ENCODE peak calls at places on chromosomes 12 and 14, in eight cellular contexts. I is MM.1S, K is neural progenitor cell, F is fibroblast of lung, Z is endothelial cell of umbilical vein, H is HCT116, Q is GM23338, D is mammary epithelial cell. B is an unnamed sample.

GRCh38 chr12:92784795-92785562 is 82.2 kb downstream of the PLEKHG7 start:
- DNase-seq in I (peak; percentile 80), K (peak; percentile 78), F (peak; percentile 84), Z (peak; percentile 90), H (peak; percentile 72), Q (peak; percentile 88), D (peak; percentile 78), B (peak; percentile 38)

GRCh38 chr12:120115066-120115465 is 1.5 kb downstream of the RAB35 start:
- DNase-seq in I (no peak), K (no peak), F (no peak), Z (no peak), H (no peak), Q (no peak), D (no peak), B (peak; percentile 36)

GRCh38 chr12:122399592-122400373 is 22.7 kb downstream of the CLIP1 start:
- DNase-seq in I (peak; percentile 52), K (peak; percentile 81), F (peak; percentile 94), Z (peak; percentile 82), H (peak; percentile 83), Q (peak; percentile 89), D (peak; percentile 75), B (peak; percentile 33)

GRCh38 chr14:93184391-93185332 is at the start of the genes LYSET and MOAP1:
- DNase-seq in I (peak; percentile 82), K (peak; percentile 95), F (peak; percentile 74), Z (peak; percentile 88), H (no peak), Q (peak; percentile 94), D (peak; percentile 86), B (peak; percentile 91)

GRCh38 chr12:53277981-53278380 is 9.9 kb downstream of the ESPL1 start:
- DNase-seq in I (no peak), K (no peak), F (no peak), Z (no peak), H (no peak), Q (no peak), D (no peak), B (no peak)

GRCh38 chr12:69252033-69252432 is 12.7 kb downstream of the CPSF6 start:
- DNase-seq in I (no peak), K (peak; percentile 11), F (no peak), Z (no peak), H (no peak), Q (no peak), D (peak; percentile 12), B (no peak)

GRCh38 chr14:105173901-105174894 is 5.6 kb upstream of the JAG2 start:
- DNase-seq in I (no peak), K (no peak), F (no peak), Z (peak; percentile 66), H (no peak), Q (no peak), D (no peak), B (peak; percentile 72)

GRCh38 chr14:102544745-102545460 is 35.3 kb upstream of the ANKRD9 start:
- DNase-seq in I (no peak), K (peak; percentile 67), F (no peak), Z (no peak), H (no peak), Q (peak; percentile 59), D (no peak), B (no peak)

GRCh38 chr14:57136669-57137068 is 132.0 kb downstream of the EXOC5 start:
- DNase-seq in I (no peak), K (no peak), F (no peak), Z (no peak), H (no peak), Q (peak; percentile 18), D (no peak), B (no peak)

GRCh38 chr14:90846511-90846910 is 30.3 kb upstream of the TTC7B start:
- DNase-seq in I (no peak), K (no peak), F (no peak), Z (no peak), H (no peak), Q (no peak), D (peak; percentile 89), B (no peak)

GRCh38 chr14:76985021-76985420 is 43.5 kb downstream of the IRF2BPL start:
- DNase-seq in I (no peak), K (no peak), F (peak; percentile 77), Z (no peak), H (no peak), Q (no peak), D (no peak), B (no peak)

GRCh38 chr14:76937181-76938091 is 91.1 kb downstream of the IRF2BPL start:
- DNase-seq in I (no peak), K (peak; percentile 78), F (peak; percentile 89), Z (peak; percentile 15), H (no peak), Q (peak; percentile 60), D (peak; percentile 54), B (no peak)

GRCh38 chr12:78490841-78491240 is 373.7 kb upstream of the SYT1 start:
- DNase-seq in I (no peak), K (no peak), F (no peak), Z (no peak), H (no peak), Q (no peak), D (no peak), B (no peak)

GRCh38 chr14:74919421-74920165 is 3.5 kb downstream of the RPS6KL1 start:
- DNase-seq in I (no peak), K (no peak), F (no peak), Z (no peak), H (no peak), Q (no peak), D (peak; percentile 27), B (no peak)

GRCh38 chr14:49173765-49174373 is 412.3 kb downstream of the RPS29 start:
- DNase-seq in I (peak; percentile 68), K (peak; percentile 87), F (peak; percentile 79), Z (peak; percentile 55), H (peak; percentile 63), Q (peak; percentile 93), D (peak; percentile 43), B (peak; percentile 67)

GRCh38 chr12:130611026-130611905 is 104.8 kb downstream of the RIMBP2 start:
- DNase-seq in I (no peak), K (no peak), F (no peak), Z (no peak), H (no peak), Q (no peak), D (no peak), B (no peak)

GRCh38 chr12:67698711-67699603 is 50.4 kb downstream of the DYRK2 start:
- DNase-seq in I (peak; percentile 94), K (no peak), F (peak; percentile 40), Z (no peak), H (no peak), Q (no peak), D (peak; percentile 96), B (peak; percentile 66)

GRCh38 chr14:101031186-101031585 is 127.7 kb upstream of the RTL1 start:
- DNase-seq in I (no peak), K (no peak), F (no peak), Z (no peak), H (no peak), Q (no peak), D (no peak), B (no peak)

DNA sequence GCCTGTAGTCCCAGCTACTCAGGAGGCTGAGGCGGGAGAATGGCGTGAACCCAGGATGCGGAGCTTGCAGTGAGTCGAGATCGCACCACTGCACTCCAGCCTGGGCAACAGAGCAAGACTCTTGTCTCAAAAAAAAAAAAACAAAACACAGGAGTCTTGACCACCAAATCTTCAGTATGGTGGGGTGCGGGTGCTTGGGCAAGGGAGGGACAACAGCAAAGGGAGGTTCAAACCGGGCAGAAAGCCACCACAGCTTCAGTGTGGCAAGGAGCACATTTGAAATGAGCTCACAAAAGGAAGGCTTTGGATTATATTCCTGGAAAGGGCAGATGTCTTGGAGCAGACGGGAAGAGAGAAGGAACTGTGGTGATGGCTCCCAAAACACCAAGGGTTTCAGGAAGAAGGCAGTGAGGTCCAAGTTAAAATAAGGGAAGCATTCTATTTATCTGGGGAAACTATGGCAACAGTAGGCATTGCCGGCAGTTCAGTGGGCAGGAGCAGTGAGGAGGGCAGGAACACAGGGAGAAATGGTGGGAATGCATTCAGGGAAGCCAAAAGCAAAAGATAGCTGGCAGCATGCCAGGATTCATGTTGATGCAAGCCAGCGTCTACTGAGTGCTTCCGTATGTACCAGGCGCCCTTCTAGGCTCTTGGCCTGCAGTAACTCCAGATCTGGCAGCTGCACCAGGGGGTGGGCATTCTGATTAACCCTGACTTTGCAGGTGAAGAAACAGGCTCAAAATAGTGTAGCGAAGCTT is 51.0 kb upstream of the SRSF5 start:
- DNase-seq in I (no peak), K (no peak), F (peak; percentile 79), Z (peak; percentile 85), H (no peak), Q (no peak), D (peak; percentile 93), B (peak; percentile 13)
- H3K4me1 ChIP-seq in I (peaks cover 40% of the 10 kb centered on the region), K (peaks cover 61% of the 10 kb centered on the region), F (peaks cover 25% of the 10 kb centered on the region), Z (peaks cover 46% of the 10 kb centered on the region), H (peaks cover 22% of the 10 kb centered on the region), Q (peaks cover 31% of the 10 kb centered on the region), D (peaks cover 82% of the 10 kb centered on the region), B (peaks cover 11% of the 10 kb centered on the region)

DNA sequence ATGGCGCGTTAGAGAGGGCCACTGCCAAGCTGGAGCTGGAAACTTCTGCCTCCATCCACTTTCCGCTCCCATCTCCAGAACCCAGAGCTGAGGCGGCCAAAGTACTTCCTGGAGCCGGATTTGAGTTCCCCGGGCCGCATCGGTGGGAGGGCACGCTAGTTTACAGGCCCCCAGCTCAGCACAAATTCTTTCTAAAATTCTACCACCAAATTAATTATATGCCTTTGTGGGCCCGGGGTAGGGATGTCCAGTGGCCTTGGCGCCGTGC is 3.7 kb downstream of the RFX4 start:
- DNase-seq in I (no peak), K (peak; percentile 41), F (no peak), Z (no peak), H (no peak), Q (peak; percentile 56), D (no peak), B (no peak)
- TF ChIP-seq EZH2 in I (no peak), K (no peak), F (no peak), Z (no peak), H (no peak), Q (peak; percentile 86), D (no peak), B (no peak)

GRCh38 chr14:63515240-63515639 is 27.9 kb downstream of the PPP2R5E start:
- DNase-seq in I (no peak), K (no peak), F (no peak), Z (no peak), H (no peak), Q (no peak), D (no peak), B (no peak)
- H3K4me2 ChIP-seq in I (no peak overlapping the region), K (no peak overlapping the region), F (no peak overlapping the region), Z (no peak overlapping the region), H (no peak overlapping the region), Q (no peak overlapping the region), D (no peak overlapping the region), B (no peak overlapping the region)

GRCh38 chr12:108837680-108838079 is 19.7 kb downstream of the SSH1 start:
- DNase-seq in I (no peak), K (no peak), F (no peak), Z (no peak), H (no peak), Q (no peak), D (no peak), B (no peak)
- H3K4me1 ChIP-seq in I (peaks cover 35% of the 10 kb centered on the region), K (peaks cover 21% of the 10 kb centered on the region), F (peaks cover 54% of the 10 kb centered on the region), Z (peaks cover 77% of the 10 kb centered on the region), H (peaks cover 95% of the 10 kb centered on the region), Q (peaks cover 19% of the 10 kb centered on the region), D (peaks cover 85% of the 10 kb centered on the region), B (peaks cover 2% of the 10 kb centered on the region)

B was measured in DND-41.